ENCODE peak calls at places on chromosomes 5 and 9, in five cellular contexts. One of them, this sample, is unnamed.
A peak's percentile ranks its signal among the peaks of the same experiment; 100 is the strongest.

GRCh38 chr5:32017638-32018429 is 156.3 kb downstream of the GOLPH3 start:
- DNase-seq in T follicular helper cell: no peak
- DNase-seq in ureter: no peak
- DNase-seq in astrocyte of the hippocampus: peak; percentile 86
- DNase-seq in NCI-H1092: no peak
- DNase-seq in this sample: no peak

GRCh38 chr9:4375424-4376195 is 75.7 kb upstream of the GLIS3 start:
- DNase-seq in astrocyte of the hippocampus: peak; percentile 63
- DNase-seq in T follicular helper cell: no peak
- DNase-seq in NCI-H1092: peak; percentile 6
- DNase-seq in ureter: no peak
- DNase-seq in this sample: no peak

GRCh38 chr9:35333551-35333950 is 156.4 kb upstream of the RUSC2 start:
- DNase-seq in NCI-H1092: no peak
- DNase-seq in T follicular helper cell: no peak
- DNase-seq in astrocyte of the hippocampus: peak; percentile 31
- DNase-seq in ureter: no peak
- DNase-seq in this sample: no peak

GRCh38 chr5:111278824-111279504 is 54.8 kb downstream of the CAMK4 start:
- DNase-seq in T follicular helper cell: peak; percentile 79
- DNase-seq in NCI-H1092: no peak
- DNase-seq in astrocyte of the hippocampus: peak; percentile 32
- DNase-seq in ureter: no peak
- DNase-seq in this sample: peak; percentile 70

GRCh38 chr5:174374206-174374605 is 328.7 kb downstream of the NSG2 start:
- DNase-seq in T follicular helper cell: no peak
- DNase-seq in ureter: no peak
- DNase-seq in astrocyte of the hippocampus: no peak
- DNase-seq in NCI-H1092: no peak
- DNase-seq in this sample: no peak

GRCh38 chr5:84215521-84215920 is 169.2 kb downstream of the EDIL3 start:
- DNase-seq in ureter: no peak
- DNase-seq in astrocyte of the hippocampus: no peak
- DNase-seq in NCI-H1092: no peak
- DNase-seq in T follicular helper cell: no peak
- DNase-seq in this sample: no peak

GRCh38 chr9:21499912-21500311 is 17.8 kb upstream of the IFNE start:
- DNase-seq in T follicular helper cell: no peak
- DNase-seq in astrocyte of the hippocampus: no peak
- DNase-seq in ureter: no peak
- DNase-seq in NCI-H1092: no peak
- DNase-seq in this sample: no peak

GRCh38 chr9:128114326-128115186 is 13.0 kb downstream of the PTGES2 start:
- DNase-seq in ureter: no peak
- DNase-seq in T follicular helper cell: no peak
- DNase-seq in astrocyte of the hippocampus: no peak
- DNase-seq in NCI-H1092: no peak
- DNase-seq in this sample: no peak

GRCh38 chr5:58317009-58317408 is 142.9 kb downstream of the PLK2 start:
- DNase-seq in ureter: no peak
- DNase-seq in NCI-H1092: no peak
- DNase-seq in T follicular helper cell: no peak
- DNase-seq in astrocyte of the hippocampus: no peak
- DNase-seq in this sample: no peak

GRCh38 chr9:13278368-13279246 is 885 bp downstream of the MPDZ start:
- DNase-seq in NCI-H1092: peak; percentile 53
- DNase-seq in astrocyte of the hippocampus: peak; percentile 82
- DNase-seq in T follicular helper cell: no peak
- DNase-seq in ureter: peak; percentile 46
- DNase-seq in this sample: no peak

GRCh38 chr5:63959177-63959982 is 2.9 kb downstream of the HTR1A start:
- DNase-seq in ureter: no peak
- DNase-seq in NCI-H1092: peak; percentile 0
- DNase-seq in astrocyte of the hippocampus: peak; percentile 68
- DNase-seq in T follicular helper cell: no peak
- DNase-seq in this sample: no peak

GRCh38 chr5:41856644-41857491 is 13.4 kb downstream of the OXCT1 start:
- DNase-seq in ureter: peak; percentile 58
- DNase-seq in NCI-H1092: peak; percentile 55
- DNase-seq in astrocyte of the hippocampus: peak; percentile 81
- DNase-seq in T follicular helper cell: peak; percentile 40
- DNase-seq in this sample: peak; percentile 39

GRCh38 chr5:15510816-15511215 is 10.8 kb downstream of the FBXL7 start:
- DNase-seq in ureter: no peak
- DNase-seq in NCI-H1092: no peak
- DNase-seq in astrocyte of the hippocampus: peak; percentile 44
- DNase-seq in T follicular helper cell: no peak
- DNase-seq in this sample: no peak

GRCh38 chr5:39266442-39266841 is 47.1 kb upstream of the FYB1 start:
- DNase-seq in NCI-H1092: no peak
- DNase-seq in T follicular helper cell: no peak
- DNase-seq in astrocyte of the hippocampus: no peak
- DNase-seq in ureter: no peak
- DNase-seq in this sample: no peak

GRCh38 chr9:14393382-14393781 is 79.4 kb upstream of the NFIB start:
- DNase-seq in astrocyte of the hippocampus: no peak
- DNase-seq in T follicular helper cell: no peak
- DNase-seq in NCI-H1092: no peak
- DNase-seq in ureter: no peak
- DNase-seq in this sample: no peak

GRCh38 chr5:180910735-180911134 is 11.8 kb downstream of the BTNL8 start:
- DNase-seq in astrocyte of the hippocampus: no peak
- DNase-seq in NCI-H1092: no peak
- DNase-seq in ureter: no peak
- DNase-seq in T follicular helper cell: no peak
- DNase-seq in this sample: no peak